ENCODE peak calls at places on chromosomes 2 and 18, in eight cellular contexts. X is prostate gland, B is fibroblast of the aortic adventitia, M is adrenal gland, K is GM23338, A is Caco-2, L is AG10803, Q is foreskin fibroblast. Y is an unnamed sample.
A peak's percentile ranks its signal among the peaks of the same experiment; 100 is the strongest.

GRCh38 chr2:230953843-230954242 is 28.8 kb upstream of the GPR55 start:
- DNase-seq in X (no peak), Q (no peak), K (no peak), L (no peak), B (no peak), A (no peak), M (no peak), Y (no peak)

GRCh38 chr2:191566347-191566746 is 111.6 kb upstream of the NABP1 start:
- DNase-seq in X (peak; percentile 29), B (peak; percentile 72), A (peak; percentile 90), K (peak; percentile 93), M (peak; percentile 78), Q (peak; percentile 41), L (peak; percentile 60), Y (peak; percentile 49)

GRCh38 chr2:162175720-162176119 is 23.7 kb upstream of the GCG start:
- DNase-seq in L (peak; percentile 15), Q (no peak), B (peak; percentile 28), X (no peak), M (no peak), A (no peak), K (no peak), Y (no peak)

GRCh38 chr18:63974991-63975390 is 5.1 kb downstream of the SERPINB8 start:
- DNase-seq in L (peak; percentile 52), M (peak; percentile 25), Q (no peak), K (peak; percentile 41), B (peak; percentile 41), A (no peak), X (no peak), Y (peak; percentile 42)

GRCh38 chr2:174485763-174486613 is 841 bp downstream of the GPR155 start:
- DNase-seq in M (peak; percentile 40), A (peak; percentile 41), X (no peak), Q (peak; percentile 9), B (peak; percentile 33), L (peak; percentile 35), K (peak; percentile 62), Y (peak; percentile 24)

GRCh38 chr2:85854166-85854509 is 34.7 kb downstream of the ST3GAL5 start:
- DNase-seq in A (no peak), Q (no peak), M (no peak), B (no peak), X (no peak), K (no peak), L (no peak), Y (no peak)

GRCh38 chr2:155223781-155224406 is 525.4 kb downstream of the KCNJ3 start:
- DNase-seq in X (no peak), B (no peak), L (no peak), Q (no peak), A (no peak), M (no peak), K (peak; percentile 40), Y (peak; percentile 19)

GRCh38 chr2:205590759-205591158 is 91.5 kb upstream of the NRP2 start:
- DNase-seq in B (peak; percentile 16), L (peak; percentile 49), X (no peak), Q (peak; percentile 32), A (no peak), K (no peak), M (peak; percentile 21), Y (peak; percentile 29)

GRCh38 chr2:132400169-132400900 is 16.3 kb upstream of the GPR39 start:
- DNase-seq in K (no peak), X (no peak), B (peak; percentile 99), L (peak; percentile 37), Q (peak; percentile 11), M (peak; percentile 39), A (peak; percentile 79), Y (no peak)

GRCh38 chr2:108267117-108267516 is 21.6 kb upstream of the SULT1C2 start:
- DNase-seq in L (peak; percentile 33), K (no peak), X (no peak), M (no peak), A (no peak), Q (peak; percentile 33), B (peak; percentile 69), Y (peak; percentile 65)

GRCh38 chr2:226985227-226985946 is 149.5 kb downstream of the RHBDD1 start:
- DNase-seq in M (peak; percentile 72), A (peak; percentile 46), B (peak; percentile 90), K (peak; percentile 83), Q (peak; percentile 72), X (peak; percentile 61), L (peak; percentile 86), Y (peak; percentile 80)

GRCh38 chr2:233165895-233166661 is 85.4 kb upstream of the ATG16L1 start:
- DNase-seq in L (peak; percentile 15), B (peak; percentile 16), Q (peak; percentile 13), M (peak; percentile 49), A (no peak), X (no peak), K (no peak), Y (peak; percentile 36)

GRCh38 chr2:131488306-131489205 is 3.6 kb downstream of the MZT2A start:
- DNase-seq in M (no peak), X (no peak), A (no peak), B (no peak), Q (no peak), K (no peak), L (no peak), Y (no peak)

GRCh38 chr18:56315363-56315762 is 323.0 kb downstream of the TXNL1 start:
- DNase-seq in L (peak; percentile 67), Q (peak; percentile 9), B (peak; percentile 63), M (no peak), K (no peak), A (no peak), X (no peak), Y (peak; percentile 14)

GRCh38 chr18:79385326-79385725 is 10.4 kb upstream of the NFATC1 start:
- DNase-seq in X (no peak), B (no peak), K (no peak), A (no peak), Q (no peak), L (no peak), M (no peak), Y (no peak)

GRCh38 chr2:1431886-1432400 is 18.7 kb downstream of the TPO start:
- DNase-seq in K (no peak), M (no peak), A (no peak), L (no peak), X (no peak), Q (no peak), B (no peak), Y (no peak)

GRCh38 chr2:66478729-66479316 is 43.9 kb downstream of the MEIS1 start:
- DNase-seq in M (no peak), X (no peak), L (no peak), Q (no peak), K (no peak), B (no peak), A (no peak), Y (no peak)

GRCh38 chr2:6932833-6933232 is 15.6 kb downstream of the RNF144A start:
- DNase-seq in B (no peak), M (no peak), A (no peak), Q (no peak), L (no peak), X (no peak), K (no peak), Y (no peak)

GRCh38 chr2:128746356-128746755 is 427.7 kb upstream of the HS6ST1 start:
- DNase-seq in L (no peak), Q (no peak), B (peak; percentile 40), A (no peak), K (no peak), M (peak; percentile 85), X (no peak), Y (peak; percentile 97)

GRCh38 chr2:237500681-237501424 is 13.8 kb downstream of the MLPH start:
- DNase-seq in L (peak; percentile 98), X (no peak), Q (peak; percentile 100), B (peak; percentile 86), M (no peak), K (no peak), A (no peak), Y (peak; percentile 100)

GRCh38 chr18:36402765-36403396 is 105.4 kb downstream of the FHOD3 start:
- DNase-seq in B (peak; percentile 95), Q (peak; percentile 41), A (no peak), K (peak; percentile 46), L (peak; percentile 94), X (no peak), M (peak; percentile 77), Y (peak; percentile 77)
- TF ChIP-seq CTCF in B (peak; percentile 4), Q (no peak), A (no peak), K (peak; percentile 37), L (no peak), X (no peak), M (no peak), Y (no peak)

DNA sequence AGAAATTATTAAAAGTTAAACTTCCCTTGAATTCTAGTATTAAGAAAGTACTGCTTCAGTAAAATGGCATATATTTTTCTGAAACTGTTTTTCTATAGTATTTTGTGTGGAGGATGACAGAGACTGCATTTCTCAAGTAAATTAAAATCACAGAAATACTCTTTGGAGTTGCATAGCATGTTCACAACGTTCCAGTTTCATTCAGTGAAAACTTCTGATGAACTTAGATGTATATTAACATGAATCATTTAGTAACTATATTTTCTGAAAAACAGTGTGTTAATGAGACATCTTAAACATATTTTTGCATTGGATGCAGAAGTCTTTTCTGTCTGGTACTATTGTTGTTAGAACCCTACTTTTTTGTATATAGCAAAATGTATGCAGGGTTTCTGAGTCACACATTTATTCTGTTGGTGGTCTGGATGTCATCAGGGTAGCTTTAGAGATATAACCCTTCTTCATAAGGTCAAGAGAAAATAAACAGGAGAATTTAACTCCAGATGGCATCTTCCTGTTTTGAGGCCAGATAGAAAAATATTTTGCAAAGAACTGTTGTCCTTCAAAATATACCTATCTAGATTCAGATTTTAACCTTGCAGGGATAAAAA is 5.1 kb downstream of the COL3A1 start:
- DNase-seq in K (no peak), B (peak; percentile 50), X (no peak), L (no peak), M (no peak), A (no peak), Q (no peak), Y (no peak)
- H3K4me3 ChIP-seq in K (no peak overlapping the region), B (peak overlapping the region; percentile 86), X (no peak overlapping the region), L (peak overlapping the region; percentile 80), M (peak overlapping the region; percentile 50), A (no peak overlapping the region), Q (peak overlapping the region; percentile 63), Y (peak overlapping the region; percentile 56)

GRCh38 chr2:46555011-46555410 is 75.6 kb downstream of the TMEM247 start:
- DNase-seq in A (peak; percentile 32), B (no peak), L (no peak), M (no peak), X (no peak), Q (no peak), K (peak; percentile 87), Y (no peak)
- TF ChIP-seq CTCF in A (peak; percentile 64), B (peak; percentile 32), L (peak; percentile 35), M (no peak), X (no peak), Q (peak; percentile 24), K (peak; percentile 73), Y (peak; percentile 35)

DNA sequence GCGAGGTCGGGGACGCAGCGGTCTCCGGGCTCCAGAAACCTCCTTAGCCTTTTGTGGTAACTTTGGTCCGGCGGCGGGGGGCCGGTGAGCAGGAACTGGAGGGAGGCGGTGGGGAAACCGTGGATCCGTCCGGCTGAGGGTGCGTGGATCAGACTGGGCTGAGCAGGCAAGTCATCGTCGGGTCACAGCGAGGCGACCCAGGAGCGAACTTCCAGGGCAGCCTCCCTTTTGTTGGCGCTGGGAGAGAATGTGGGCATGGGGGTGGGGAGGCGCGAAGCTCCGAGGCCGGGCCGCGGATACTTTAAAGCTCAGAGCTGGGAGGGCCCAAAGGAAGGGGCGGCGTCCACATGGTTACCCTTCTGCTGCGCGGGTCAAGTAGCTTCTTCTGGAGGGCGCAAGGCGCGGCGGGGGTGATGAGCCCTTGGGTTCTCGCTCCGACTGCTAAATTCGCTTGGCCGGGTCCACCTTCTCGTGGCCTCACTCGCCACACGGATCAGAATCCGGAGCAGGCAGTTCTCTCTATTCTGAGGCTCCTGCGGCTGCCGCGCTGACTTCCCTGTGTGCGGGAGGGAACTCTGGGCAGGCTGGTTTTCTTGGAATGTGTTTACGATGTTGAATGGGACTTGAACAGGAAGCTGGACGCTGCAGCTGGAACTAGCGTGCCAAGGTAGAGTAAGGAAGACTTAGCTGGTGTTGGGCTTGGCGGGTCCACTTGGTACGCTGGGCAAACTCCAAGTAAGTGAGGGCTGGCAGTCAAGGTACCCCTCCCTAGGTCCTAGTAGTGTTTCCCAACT is 969 bp downstream of the GULP1 start:
- DNase-seq in K (peak; percentile 90), L (peak; percentile 78), X (peak; percentile 94), B (peak; percentile 87), Q (peak; percentile 83), M (peak; percentile 76), A (peak; percentile 83), Y (peak; percentile 83)
- H3K4me3 ChIP-seq in K (peak overlapping the region; percentile 82), L (peak overlapping the region; percentile 80), X (peak overlapping the region; percentile 74), B (peak overlapping the region; percentile 77), Q (peak overlapping the region; percentile 81), M (peak overlapping the region; percentile 87), A (peak overlapping the region; percentile 92), Y (peak overlapping the region; percentile 88)